ENCODE peak calls at places on chromosomes 1 and 21, in seven cellular contexts. Y is thoracic aorta; S is CD4-positive, CD25-positive, alpha-beta regulatory T cell; B is right cardiac atrium; E is CD8-positive, alpha-beta memory T cell; T is iPS DF 6.9; M is body of pancreas. H is an unnamed sample.

GRCh38 chr1:212686069-212686468 is 13.6 kb downstream of the BATF3 start:
- DNase-seq in Y (no peak), S (no peak), B (no peak), E (no peak), T (no peak), M (no peak), H (no peak)

GRCh38 chr1:37793773-37794371 is at the start of gene MANEAL:
- DNase-seq in Y (no peak), S (peak; percentile 26), B (peak; percentile 43), E (peak; percentile 5), T (no peak), M (peak; percentile 56), H (no peak)

GRCh38 chr1:243842978-243843490 is 7.0 kb downstream of the AKT3 start:
- DNase-seq in Y (no peak), S (no peak), B (no peak), E (no peak), T (no peak), M (no peak), H (no peak)

GRCh38 chr1:196418772-196419171 is 189.5 kb downstream of the KCNT2 start:
- DNase-seq in Y (no peak), S (no peak), B (no peak), E (no peak), T (no peak), M (no peak), H (no peak)

GRCh38 chr1:154154534-154155181 is at the start of gene NUP210L:
- DNase-seq in Y (peak; percentile 45), S (no peak), B (peak; percentile 91), E (no peak), T (peak; percentile 67), M (peak; percentile 80), H (no peak)

GRCh38 chr1:31569773-31570172 is 6.5 kb upstream of the TINAGL1 start:
- DNase-seq in Y (no peak), S (no peak), B (no peak), E (no peak), T (no peak), M (no peak), H (no peak)

GRCh38 chr1:37305841-37306240 is 168.5 kb upstream of the ZC3H12A start:
- DNase-seq in Y (no peak), S (no peak), B (no peak), E (no peak), T (no peak), M (no peak), H (no peak)

GRCh38 chr1:103525114-103525606 is 339 bp upstream of the RNPC3 start:
- DNase-seq in Y (no peak), S (peak; percentile 44), B (no peak), E (no peak), T (peak; percentile 7), M (no peak), H (no peak)

GRCh38 chr1:18874036-18874435 is 14.6 kb upstream of the TAS1R2 start:
- DNase-seq in Y (no peak), S (no peak), B (no peak), E (no peak), T (no peak), M (no peak), H (no peak)

GRCh38 chr1:222814536-222815366 is at the start of gene DISP1:
- DNase-seq in Y (peak; percentile 18), S (peak; percentile 88), B (peak; percentile 86), E (peak; percentile 61), T (peak; percentile 48), M (peak; percentile 87), H (peak; percentile 46)

GRCh38 chr1:117403597-117403996 is 36.3 kb downstream of the MAN1A2 start:
- DNase-seq in Y (no peak), S (no peak), B (no peak), E (no peak), T (no peak), M (no peak), H (no peak)

GRCh38 chr1:87197156-87197555 is 131.5 kb upstream of the LMO4 start:
- DNase-seq in Y (no peak), S (no peak), B (no peak), E (no peak), T (no peak), M (no peak), H (no peak)

GRCh38 chr1:179217943-179218507 is 11.5 kb downstream of the ABL2 start:
- DNase-seq in Y (no peak), S (peak; percentile 36), B (no peak), E (no peak), T (no peak), M (no peak), H (no peak)

GRCh38 chr21:39385299-39386145 is 36.6 kb upstream of the HMGN1 start:
- DNase-seq in Y (no peak), S (peak; percentile 76), B (peak; percentile 85), E (peak; percentile 48), T (no peak), M (peak; percentile 95), H (peak; percentile 24)

GRCh38 chr21:16608209-16608830 is 878.5 kb downstream of the USP25 start:
- DNase-seq in Y (no peak), S (no peak), B (no peak), E (no peak), T (peak; percentile 39), M (no peak), H (no peak)

GRCh38 chr1:102174259-102174863 is 177.6 kb upstream of the OLFM3 start:
- DNase-seq in Y (no peak), S (peak; percentile 7), B (no peak), E (no peak), T (no peak), M (no peak), H (no peak)

GRCh38 chr1:12087797-12088314 is 24.8 kb downstream of the TNFRSF8 start:
- DNase-seq in Y (no peak), S (peak; percentile 79), B (no peak), E (peak; percentile 35), T (no peak), M (no peak), H (no peak)

DNA sequence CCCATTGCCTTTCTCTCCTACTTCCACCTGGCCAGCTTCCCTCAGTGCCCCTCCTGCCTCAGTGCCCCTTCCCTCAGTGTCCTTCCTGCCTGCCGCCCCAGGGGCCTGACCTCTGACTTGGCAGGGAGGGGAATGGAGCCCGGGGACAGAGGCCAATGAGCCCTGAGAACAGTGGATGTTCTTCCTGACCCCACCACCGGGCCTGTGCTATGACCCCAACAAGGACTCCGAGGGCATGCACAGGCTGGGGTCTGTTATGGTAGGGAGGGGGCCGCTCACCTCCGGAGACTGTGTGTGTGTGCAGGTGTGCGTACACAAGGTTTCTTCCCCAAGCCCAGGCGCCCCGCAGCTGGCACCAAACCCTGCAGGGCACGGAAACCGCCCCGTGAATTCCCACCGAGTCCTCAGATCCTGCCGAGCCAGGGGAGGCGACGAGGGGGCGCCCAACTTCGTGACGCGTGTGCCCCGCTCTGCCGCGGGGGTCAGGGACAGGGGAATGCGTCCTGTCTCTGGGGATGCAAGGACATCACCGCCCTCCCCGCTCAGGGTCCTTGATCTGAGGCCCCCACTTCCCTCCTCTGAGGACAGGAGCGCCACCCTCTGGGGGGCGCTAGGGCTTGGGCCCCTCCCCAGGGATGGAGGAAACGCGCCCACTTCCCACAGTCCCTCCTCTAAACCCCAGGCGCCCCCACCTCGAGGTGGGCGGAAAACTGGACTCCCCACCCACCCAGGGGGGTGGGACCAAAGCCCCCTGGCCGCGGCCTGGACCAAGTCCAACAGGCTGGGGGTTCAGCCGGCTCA is 725 bp downstream of the RAP1GAP start:
- DNase-seq in Y (no peak), S (no peak), B (no peak), E (no peak), T (no peak), M (no peak), H (no peak)
- H3K27me3 ChIP-seq in Y (no peaks in the 10 kb centered on the region), S (peaks cover 10% of the 10 kb centered on the region), B (no peaks in the 10 kb centered on the region), E (peaks cover 32% of the 10 kb centered on the region), T (no peaks in the 10 kb centered on the region), M (no peaks in the 10 kb centered on the region), H (peaks cover 45% of the 10 kb centered on the region)

GRCh38 chr1:30386145-30386926 is 337.0 kb downstream of the MATN1 start:
- DNase-seq in Y (no peak), S (no peak), B (no peak), E (no peak), T (no peak), M (no peak), H (peak; percentile 29)

GRCh38 chr1:30384286-30385245 is 338.8 kb downstream of the MATN1 start:
- DNase-seq in Y (no peak), S (no peak), B (no peak), E (no peak), T (no peak), M (no peak), H (no peak)

GRCh38 chr1:30383131-30383793 is 340.1 kb downstream of the MATN1 start:
- DNase-seq in Y (no peak), S (no peak), B (no peak), E (no peak), T (no peak), M (no peak), H (no peak)

GRCh38 chr1:30385246-30385940 is 338.0 kb downstream of the MATN1 start:
- DNase-seq in Y (no peak), S (no peak), B (no peak), E (no peak), T (no peak), M (no peak), H (no peak)

DNA sequence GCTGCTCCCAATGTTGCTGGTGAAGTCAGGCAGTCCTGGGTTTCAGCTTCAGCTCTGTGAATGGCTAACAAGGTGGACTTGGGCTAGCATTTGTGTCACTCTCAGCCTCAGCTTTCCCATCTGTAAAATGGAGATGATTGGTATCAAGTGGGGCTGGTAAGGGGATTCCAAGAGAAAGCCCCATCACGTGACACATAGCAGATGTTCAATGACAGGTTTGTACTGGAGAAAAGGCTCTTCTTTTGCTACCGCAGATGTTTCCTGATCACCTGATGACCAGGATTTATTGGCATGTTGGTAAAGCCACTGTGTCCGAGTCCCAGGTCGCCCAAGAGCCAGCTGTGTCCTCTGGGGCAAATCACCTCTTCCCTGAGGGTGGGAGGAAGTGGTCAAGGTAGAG is 335.0 kb downstream of the MATN1 start:
- DNase-seq in Y (no peak), S (no peak), B (no peak), E (no peak), T (no peak), M (no peak), H (no peak)
- H3K27ac ChIP-seq in Y (no peak overlapping the region), S (no peak overlapping the region), B (no peak overlapping the region), E (no peak overlapping the region), T (no peak overlapping the region), M (no peak overlapping the region), H (no peak overlapping the region)

GRCh38 chr1:66730462-66730861 is 21.8 kb upstream of the DYNLT5 start:
- DNase-seq in Y (no peak), S (no peak), B (no peak), E (no peak), T (no peak), M (no peak), H (no peak)
- H3K27me3 ChIP-seq in Y (no peaks in the 10 kb centered on the region), S (peaks cover 7% of the 10 kb centered on the region), B (no peaks in the 10 kb centered on the region), E (no peaks in the 10 kb centered on the region), T (no peaks in the 10 kb centered on the region), M (no peaks in the 10 kb centered on the region), H (no peaks in the 10 kb centered on the region)

DNA sequence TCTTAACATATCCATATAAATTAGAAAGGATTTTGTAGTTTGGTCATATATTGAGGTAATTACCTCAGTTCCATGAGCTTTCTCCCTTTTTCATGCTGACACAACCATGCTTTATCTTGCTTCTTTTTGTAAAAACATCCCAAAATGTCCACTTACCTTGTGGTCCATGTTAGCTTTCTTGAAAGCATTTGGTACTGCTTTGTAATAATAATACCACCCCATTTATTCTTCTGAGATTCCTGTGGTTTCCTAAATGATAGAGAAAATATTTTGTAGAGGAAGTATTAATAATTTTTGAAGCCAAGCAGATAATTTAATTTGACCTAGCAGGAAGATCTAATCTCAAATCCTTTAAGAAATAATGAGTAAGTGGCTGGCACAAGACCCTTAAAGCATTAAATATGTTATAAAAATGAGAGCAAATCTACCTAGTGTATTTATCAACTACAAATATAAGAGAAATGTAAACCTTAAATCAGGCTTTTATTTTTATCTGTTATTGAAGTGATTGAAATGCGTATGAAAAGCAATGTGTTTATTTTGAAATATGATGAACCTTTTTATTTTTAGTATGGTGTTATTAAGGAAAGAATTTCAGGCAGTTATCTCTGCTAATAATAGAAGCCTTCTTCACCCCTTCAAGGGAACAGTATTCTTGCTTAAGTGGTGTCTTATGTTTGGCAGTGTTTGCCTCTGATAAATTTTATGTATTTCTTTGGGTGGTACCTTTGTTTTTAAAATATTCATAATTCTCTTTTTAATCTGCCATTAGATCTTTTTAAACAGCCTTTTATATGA is 9.2 kb downstream of the PRKAA2 start:
- DNase-seq in Y (no peak), S (no peak), B (no peak), E (no peak), T (no peak), M (no peak), H (no peak)
- H3K27ac ChIP-seq in Y (no peak overlapping the region), S (no peak overlapping the region), B (no peak overlapping the region), E (no peak overlapping the region), T (no peak overlapping the region), M (no peak overlapping the region), H (no peak overlapping the region)

H was measured in CD4-positive, alpha-beta T cell.